ENCODE peak calls at places on chromosomes 11 and 22, in seven cellular contexts. O is GM12878, G is HCT116, Y is H1, S is K562, X is SK-N-SH, T is HepG2. V is an unnamed sample. For H3K4me1, the result is how much of the 10 kb centered on the place peaks cover.

GRCh38 chr11:2807801-2808241 is 77.8 kb downstream of the CDKN1C start:
- DNase-seq in O (no peak), G (no peak), Y (no peak), T (no peak), X (no peak), S (no peak), V (no peak)

GRCh38 chr11:110355011-110355744 is 58.8 kb upstream of the RDX start:
- DNase-seq in Y (no peak), O (no peak), T (peak), S (no peak), G (no peak), X (no peak), V (no peak)

GRCh38 chr11:2590951-2591754 is 108.6 kb downstream of the KCNQ1OT1 start:
- DNase-seq in S (peak), X (peak), O (no peak), Y (no peak), T (no peak), G (no peak), V (no peak)

GRCh38 chr11:94738746-94739145 is 29.4 kb upstream of the AMOTL1 start:
- DNase-seq in O (no peak), T (no peak), S (no peak), X (no peak), Y (no peak), G (no peak), V (no peak)

GRCh38 chr22:18116634-18117033 is 6.0 kb downstream of the TUBA8 start:
- DNase-seq in X (no peak), O (no peak), Y (no peak), T (no peak), S (no peak), G (no peak), V (no peak)

GRCh38 chr11:77602385-77603105 is 12.8 kb downstream of the AQP11 start:
- DNase-seq in T (peak), O (no peak), G (no peak), Y (no peak), X (no peak), S (peak), V (no peak)

GRCh38 chr11:116853461-116854073 is 16.1 kb upstream of the APOA1 start:
- DNase-seq in O (peak), G (peak), S (no peak), X (no peak), T (no peak), Y (no peak), V (no peak)

GRCh38 chr11:64711138-64711943 is 11.7 kb downstream of the NRXN2 start:
- DNase-seq in S (peak), T (no peak), Y (peak), X (peak), O (no peak), G (no peak), V (no peak)

GRCh38 chr11:1838426-1839131 is at the start of gene TNNI2:
- DNase-seq in S (no peak), Y (no peak), O (no peak), T (no peak), X (no peak), G (no peak), V (no peak)

GRCh38 chr11:32328392-32328791 is 106.9 kb downstream of the WT1 start:
- DNase-seq in S (no peak), T (no peak), X (no peak), O (no peak), G (no peak), Y (no peak), V (no peak)

GRCh38 chr11:44005956-44006355 is 41.8 kb upstream of the ACCSL start:
- DNase-seq in S (no peak), Y (no peak), T (no peak), G (no peak), O (no peak), X (no peak), V (no peak)

GRCh38 chr11:21415566-21415965 is 746.2 kb downstream of the NELL1 start:
- DNase-seq in X (no peak), S (no peak), T (no peak), O (no peak), G (no peak), Y (no peak), V (no peak)

GRCh38 chr11:6413791-6414231 is 5.1 kb downstream of the APBB1 start:
- DNase-seq in T (no peak), S (peak), X (no peak), G (no peak), O (no peak), Y (no peak), V (no peak)

GRCh38 chr11:109309153-109309552 is 112.8 kb upstream of the C11orf87 start:
- DNase-seq in X (peak), T (no peak), S (no peak), Y (no peak), O (no peak), G (no peak), V (no peak)

GRCh38 chr11:111387318-111387863 is 8.3 kb upstream of the POU2AF1 start:
- DNase-seq in X (peak), S (no peak), G (no peak), O (no peak), T (no peak), Y (no peak), V (no peak)

GRCh38 chr11:46003647-46004046 is 81.2 kb downstream of the LARGE2 start:
- DNase-seq in S (no peak), G (no peak), Y (no peak), X (no peak), T (no peak), O (no peak), V (no peak)

GRCh38 chr11:124865181-124865901 is at the start of gene ROBO3:
- DNase-seq in Y (no peak), G (no peak), X (peak), O (no peak), T (no peak), S (no peak), V (no peak)

GRCh38 chr11:13928566-13929251 is 33.8 kb upstream of the SPON1 start:
- DNase-seq in T (no peak), X (no peak), S (peak), G (no peak), Y (no peak), O (no peak), V (no peak)

GRCh38 chr11:125756050-125756449 is 10.0 kb downstream of the PATE1 start:
- DNase-seq in G (no peak), O (no peak), T (no peak), Y (no peak), X (no peak), S (no peak), V (no peak)

GRCh38 chr22:42581762-42582716 is 28.3 kb downstream of the SERHL2 start:
- DNase-seq in X (peak), Y (peak), T (peak), O (peak), G (peak), S (peak), V (peak)

GRCh38 chr11:118635642-118636041 is 28.2 kb downstream of the PHLDB1 start:
- DNase-seq in S (no peak), O (no peak), Y (no peak), X (no peak), G (no peak), T (no peak), V (no peak)

GRCh38 chr11:64934765-64935633 is 694 bp downstream of the GPHA2 start:
- DNase-seq in O (no peak), G (no peak), Y (no peak), T (peak), X (no peak), S (no peak), V (no peak)

GRCh38 chr11:109668973-109669634 is 247.1 kb downstream of the C11orf87 start:
- DNase-seq in S (no peak), Y (no peak), T (no peak), X (no peak), O (no peak), G (no peak), V (no peak)

GRCh38 chr11:78168539-78169477 is 19.6 kb downstream of the KCTD21 start:
- DNase-seq in S (no peak), G (no peak), O (no peak), X (peak), Y (no peak), T (peak), V (no peak)

GRCh38 chr11:1747753-1748466 is 2.5 kb downstream of the IFITM10 start:
- DNase-seq in G (no peak), T (no peak), Y (no peak), O (no peak), X (peak), S (no peak), V (no peak)

GRCh38 chr11:57649826-57650738 is at the start of gene YPEL4:
- DNase-seq in T (no peak), G (no peak), Y (no peak), S (peak), X (peak), O (no peak), V (peak)

GRCh38 chr11:83693279-83693992 is 407.3 kb upstream of the CCDC90B start:
- DNase-seq in O (no peak), T (no peak), X (no peak), G (no peak), S (no peak), Y (no peak), V (peak)

GRCh38 chr11:27553186-27553585 is 46.6 kb upstream of the LIN7C start:
- DNase-seq in X (no peak), Y (no peak), S (no peak), G (no peak), O (no peak), T (no peak), V (no peak)

GRCh38 chr11:75565221-75565814 is 3.3 kb downstream of the SERPINH1 start:
- DNase-seq in T (peak), O (no peak), X (no peak), S (no peak), Y (no peak), G (no peak), V (no peak)
- TF ChIP-seq YY1 in T (no peak), O (no peak), X (no peak), S (no peak), Y (no peak), G (no peak), V (no peak)

GRCh38 chr22:25080855-25081254 is 118.8 kb upstream of the CRYBB3 start:
- DNase-seq in Y (no peak), G (no peak), X (no peak), S (no peak), T (no peak), O (no peak), V (no peak)

GRCh38 chr22:25077056-25077455 is 122.6 kb upstream of the CRYBB3 start:
- DNase-seq in Y (no peak), O (no peak), X (no peak), S (no peak), G (no peak), T (no peak), V (no peak)

GRCh38 chr22:25078591-25078990 is 121.1 kb upstream of the CRYBB3 start:
- DNase-seq in T (no peak), O (no peak), Y (no peak), X (no peak), G (no peak), S (no peak), V (no peak)

GRCh38 chr22:25076281-25076680 is 123.4 kb upstream of the CRYBB3 start:
- DNase-seq in T (no peak), G (no peak), O (no peak), Y (no peak), S (no peak), X (no peak), V (no peak)

GRCh38 chr22:25077964-25078363 is 121.7 kb upstream of the CRYBB3 start:
- DNase-seq in X (no peak), S (no peak), T (no peak), G (no peak), O (no peak), Y (no peak), V (no peak)
- H3K4me1 ChIP-seq in X (under half), S (under half), T (under half), G (under half), O (under half), Y (under half), V (under half)

DNA sequence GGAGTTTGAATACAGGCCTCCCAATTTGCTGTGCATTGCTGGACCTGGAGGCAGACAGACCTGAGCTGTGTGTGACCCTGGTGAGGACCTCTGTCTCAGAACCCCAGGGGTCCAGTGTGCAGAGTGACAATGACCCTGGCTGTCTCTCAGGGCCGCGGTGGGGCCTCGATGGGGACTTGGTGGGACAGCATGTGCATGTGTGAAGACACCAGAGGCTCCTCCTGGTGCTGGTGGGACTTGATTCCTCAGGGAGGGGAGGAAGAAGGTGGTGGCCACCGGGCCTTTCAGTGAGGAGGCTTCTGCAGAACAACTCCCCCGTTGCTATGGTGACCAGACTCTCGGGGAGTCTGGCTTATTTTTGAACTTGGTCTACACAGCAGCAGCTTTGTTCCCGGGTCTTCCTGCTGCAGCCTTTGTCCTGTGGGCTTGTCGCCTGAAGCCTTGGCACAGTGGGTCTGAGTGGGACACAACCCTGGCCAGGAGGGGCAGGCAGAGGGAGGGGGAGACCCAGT is 35.3 kb downstream of the MCM5 start:
- DNase-seq in O (no peak), Y (no peak), T (no peak), X (no peak), S (no peak), G (no peak), V (no peak)
- TF ChIP-seq YY1 in O (no peak), Y (no peak), T (no peak), X (no peak), S (no peak), G (no peak), V (no peak)

DNA sequence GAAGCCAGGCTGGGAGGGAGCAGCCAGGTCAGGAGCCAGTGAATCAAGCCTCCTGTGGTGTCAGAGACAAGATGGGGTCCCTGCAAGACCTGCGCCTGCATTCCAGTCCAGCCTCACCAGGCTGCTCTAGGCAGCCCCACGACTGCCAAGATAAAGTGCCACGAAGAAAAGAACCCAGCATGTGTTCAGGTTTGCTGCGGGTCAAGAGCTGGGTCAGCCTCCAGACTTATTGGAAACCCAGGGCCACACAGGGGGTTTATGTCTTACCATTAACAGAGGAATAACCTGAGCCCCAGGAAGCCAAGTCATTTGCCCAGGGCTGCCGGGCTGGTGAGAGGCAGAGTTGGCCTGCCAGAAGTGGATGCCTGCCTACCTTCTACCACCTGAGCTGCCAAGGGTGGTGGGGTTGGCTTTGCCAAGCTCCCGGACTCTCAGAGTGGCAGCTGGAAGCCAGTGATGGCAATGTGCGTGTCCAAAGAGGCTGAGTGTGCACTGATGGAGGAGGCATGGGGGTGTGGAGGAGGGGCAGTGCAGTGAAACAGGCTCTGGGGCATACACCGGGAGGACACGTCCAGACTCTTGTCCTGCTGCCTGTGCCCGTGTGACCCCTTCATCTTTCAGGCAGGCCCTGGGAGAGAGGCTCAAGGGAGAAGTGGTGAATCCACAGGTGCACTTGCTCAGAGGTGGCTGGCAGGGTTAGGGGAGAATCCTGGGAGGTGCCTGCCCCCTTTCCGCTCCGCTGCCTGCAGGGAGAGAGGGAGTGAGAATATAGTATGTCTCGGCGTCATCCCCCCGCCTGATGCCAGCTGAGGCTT is 1.7 kb downstream of the RASD2 start:
- DNase-seq in G (no peak), X (no peak), S (no peak), Y (no peak), T (no peak), O (no peak), V (no peak)
- H3K4me1 ChIP-seq in G (under half), X (under half), S (under half), Y (under half), T (under half), O (under half), V (under half)

GRCh38 chr11:18012314-18012905 is 437 bp downstream of the SERGEF start:
- DNase-seq in O (no peak), Y (no peak), S (peak), T (peak), G (no peak), X (peak), V (no peak)
- TF ChIP-seq YY1 in O (no peak), Y (no peak), S (no peak), T (no peak), G (no peak), X (no peak), V (no peak)

DNA sequence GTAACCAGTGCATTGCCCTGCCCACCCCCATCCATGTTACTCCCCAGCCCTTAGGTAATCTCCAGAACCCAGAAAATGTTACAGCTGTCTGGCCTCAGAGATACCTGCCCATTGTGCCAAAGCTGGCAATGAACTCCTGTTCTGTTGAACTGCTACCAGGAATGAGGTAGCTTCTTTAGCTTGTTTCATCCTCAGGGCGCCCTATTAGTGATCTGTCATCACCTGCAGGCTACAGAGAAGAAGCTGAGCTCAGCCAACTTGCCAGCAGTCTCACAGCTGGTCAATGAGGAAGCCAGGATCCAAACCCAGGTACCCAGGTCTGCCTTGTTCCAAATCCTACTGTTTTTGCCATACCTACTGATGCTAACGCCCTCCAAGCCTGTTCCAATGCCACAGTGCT is 88.7 kb downstream of the GALNT18 start:
- DNase-seq in T (no peak), S (no peak), Y (no peak), G (no peak), O (no peak), X (no peak), V (no peak)
- H3K4me1 ChIP-seq in T (under half), S (under half), Y (under half), G (under half), O (under half), X (under half), V (under half)

DNA sequence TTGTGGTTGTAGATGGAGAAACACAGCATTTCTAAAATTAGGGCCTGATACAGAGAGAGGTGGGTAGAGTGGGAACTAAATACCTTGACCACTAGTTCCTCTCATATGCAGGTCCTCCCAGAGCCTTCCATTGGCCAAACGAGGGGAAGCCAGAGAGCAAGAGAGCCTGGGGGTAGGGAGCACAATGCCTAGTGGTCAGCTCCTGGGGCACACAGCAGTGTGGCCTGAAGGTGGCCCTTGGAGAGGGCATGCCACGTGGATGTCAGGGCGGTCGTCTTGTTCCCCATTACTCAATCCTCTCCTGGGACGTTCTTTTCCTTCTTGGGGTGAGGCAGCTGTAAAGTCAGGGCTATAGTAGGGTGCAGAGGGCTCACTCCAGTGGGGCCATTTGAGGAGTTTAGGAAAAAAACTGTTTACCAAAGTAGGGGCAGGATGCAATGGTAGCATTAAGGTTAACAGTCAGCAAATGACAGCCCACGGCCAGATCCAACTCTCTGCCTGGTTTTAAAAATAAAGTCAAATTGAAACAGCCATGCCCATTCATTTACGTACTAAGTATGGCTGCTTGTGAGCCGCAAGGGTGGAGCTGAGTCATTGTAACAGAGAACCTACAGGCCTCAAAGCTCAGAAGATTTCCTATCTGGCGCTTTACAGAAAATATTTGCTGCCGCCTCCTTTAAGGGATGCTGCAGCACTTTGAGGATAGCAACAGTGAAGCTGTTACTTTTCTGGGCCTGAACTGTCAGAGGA is 7.6 kb downstream of the MYO18B start:
- DNase-seq in X (no peak), S (no peak), T (no peak), O (peak), Y (no peak), G (no peak), V (no peak)
- TF ChIP-seq YY1 in X (no peak), S (peak), T (no peak), O (peak), Y (no peak), G (no peak), V (no peak)

GRCh38 chr22:39474351-39474991 is 17.7 kb downstream of the MGAT3 start:
- DNase-seq in T (no peak), X (peak), O (no peak), Y (peak), G (no peak), S (no peak), V (peak)

GRCh38 chr22:39477542-39477941 is 20.7 kb downstream of the MGAT3 start:
- DNase-seq in X (no peak), T (no peak), O (no peak), S (no peak), Y (no peak), G (no peak), V (no peak)

GRCh38 chr22:39475337-39475736 is 18.5 kb downstream of the MGAT3 start:
- DNase-seq in S (no peak), X (peak), G (no peak), T (no peak), Y (no peak), O (no peak), V (no peak)

GRCh38 chr22:39476664-39477063 is 19.9 kb downstream of the MGAT3 start:
- DNase-seq in Y (no peak), S (no peak), X (no peak), G (no peak), O (no peak), T (no peak), V (no peak)

GRCh38 chr22:39475902-39476301 is 19.1 kb downstream of the MGAT3 start:
- DNase-seq in O (no peak), G (no peak), Y (no peak), X (no peak), T (no peak), S (no peak), V (no peak)
- H3K4me1 ChIP-seq in O (under half), G (under half), Y (under half), X (under half), T (under half), S (under half), V (under half)

V was measured in NT2/D1.